ENCODE peak calls at places on chromosome 3, in nine cellular contexts. F is stimulated activated CD8-positive, alpha-beta memory T cell treated with anti-CD3 and anti-CD28 coated beads, Interleukin-2, amount 100 ng/mL, for 48 hours; X is hepatocyte; R is NCI-H2081; B is EL; I is ovary; Q is GM12878; J is fibroblast of gingiva; A is endothelial cell. Y is an unnamed sample.

GRCh38 chr3:54427951-54428871 is 305.9 kb downstream of the CACNA2D3 start:
- DNase-seq in F (peak; percentile 2), X (peak; percentile 80), R (peak; percentile 89), B (peak; percentile 60), I (peak; percentile 58), Q (peak; percentile 7), J (peak; percentile 87), A (peak; percentile 68), Y (peak; percentile 66)

GRCh38 chr3:20572473-20572872 is 386.5 kb upstream of the SGO1 start:
- DNase-seq in F (no peak), X (no peak), R (no peak), B (no peak), I (no peak), Q (no peak), J (no peak), A (no peak), Y (no peak)

GRCh38 chr3:156148946-156149348 is 28.6 kb downstream of the KCNAB1 start:
- DNase-seq in F (no peak), X (no peak), R (no peak), B (peak; percentile 1), I (peak; percentile 22), Q (no peak), J (no peak), A (no peak), Y (no peak)

GRCh38 chr3:64188810-64189560 is 36.3 kb downstream of the PRICKLE2 start:
- DNase-seq in F (no peak), X (peak; percentile 83), R (no peak), B (peak; percentile 95), I (peak; percentile 35), Q (no peak), J (peak; percentile 69), A (peak; percentile 9), Y (no peak)

GRCh38 chr3:32434206-32434605 is 42.6 kb downstream of the CMTM7 start:
- DNase-seq in F (no peak), X (no peak), R (no peak), B (no peak), I (no peak), Q (no peak), J (no peak), A (no peak), Y (no peak)

GRCh38 chr3:195258449-195259145 is 12.4 kb downstream of the XXYLT1 start:
- DNase-seq in F (no peak), X (no peak), R (peak; percentile 86), B (no peak), I (peak; percentile 35), Q (no peak), J (no peak), A (no peak), Y (no peak)

GRCh38 chr3:81173514-81173913 is 587.9 kb downstream of the GBE1 start:
- DNase-seq in F (no peak), X (peak; percentile 8), R (no peak), B (no peak), I (no peak), Q (no peak), J (no peak), A (peak; percentile 18), Y (no peak)

GRCh38 chr3:177680442-177680821 is 483.1 kb upstream of the TBL1XR1 start:
- DNase-seq in F (no peak), X (no peak), R (no peak), B (peak; percentile 50), I (no peak), Q (no peak), J (no peak), A (no peak), Y (no peak)

GRCh38 chr3:42520906-42521305 is 18.5 kb downstream of the VIPR1 start:
- DNase-seq in F (no peak), X (no peak), R (no peak), B (no peak), I (no peak), Q (no peak), J (no peak), A (no peak), Y (no peak)

GRCh38 chr3:124829175-124829818 is 57.9 kb downstream of the ITGB5 start:
- DNase-seq in F (no peak), X (no peak), R (no peak), B (no peak), I (no peak), Q (no peak), J (no peak), A (no peak), Y (no peak)

GRCh38 chr3:9548991-9549390 is 4.6 kb downstream of the LHFPL4 start:
- DNase-seq in F (no peak), X (no peak), R (no peak), B (no peak), I (no peak), Q (no peak), J (no peak), A (no peak), Y (no peak)